ENCODE peak calls at places on chromosomes 12 and 14, in ten cellular contexts. U is neural progenitor cell, P is right lobe of liver, T is endodermal cell, D is uterus, M is astrocyte, N is BE2C, R is fibroblast of the aortic adventitia, W is brain microvascular endothelial cell, H is heart right ventricle. I is an unnamed sample.

GRCh38 chr14:28785096-28785952 is 18.7 kb downstream of the FOXG1 start:
- DNase-seq in U (peak; percentile 56), P (no peak), T (peak; percentile 81), D (no peak), M (no peak), N (no peak), R (no peak), W (no peak), H (no peak), I (no peak)

GRCh38 chr12:4881665-4882064 is 28.0 kb upstream of the KCNA1 start:
- DNase-seq in U (no peak), P (no peak), T (no peak), D (no peak), M (no peak), N (no peak), R (no peak), W (no peak), H (peak; percentile 36), I (no peak)

GRCh38 chr14:100530270-100531072 is 56.7 kb downstream of the BEGAIN start:
- DNase-seq in U (no peak), P (peak; percentile 51), T (no peak), D (no peak), M (no peak), N (no peak), R (no peak), W (no peak), H (peak; percentile 2), I (no peak)

GRCh38 chr12:111764120-111764821 is 2.5 kb upstream of the ALDH2 start:
- DNase-seq in U (no peak), P (no peak), T (no peak), D (no peak), M (no peak), N (no peak), R (no peak), W (no peak), H (no peak), I (peak; percentile 81)

GRCh38 chr14:104281768-104282301 is 143.4 kb downstream of the KIF26A start:
- DNase-seq in U (no peak), P (peak; percentile 87), T (no peak), D (peak; percentile 6), M (no peak), N (peak; percentile 4), R (no peak), W (no peak), H (no peak), I (no peak)

GRCh38 chr14:21023817-21024667 is 819 bp downstream of the NDRG2 start:
- DNase-seq in U (no peak), P (peak; percentile 70), T (peak; percentile 60), D (no peak), M (no peak), N (no peak), R (no peak), W (no peak), H (no peak), I (no peak)

GRCh38 chr12:16844875-16845274 is 238.9 kb upstream of the LMO3 start:
- DNase-seq in U (peak; percentile 28), P (no peak), T (peak; percentile 75), D (no peak), M (no peak), N (no peak), R (no peak), W (no peak), H (no peak), I (peak; percentile 4)

GRCh38 chr12:22765731-22766130 is 140.8 kb downstream of the ETNK1 start:
- DNase-seq in U (peak; percentile 65), P (no peak), T (no peak), D (no peak), M (no peak), N (no peak), R (no peak), W (no peak), H (no peak), I (no peak)

GRCh38 chr14:101029668-101030290 is 126.3 kb upstream of the RTL1 start:
- DNase-seq in U (no peak), P (peak; percentile 37), T (no peak), D (no peak), M (no peak), N (no peak), R (no peak), W (no peak), H (no peak), I (no peak)

GRCh38 chr14:69693145-69693544 is 73.8 kb upstream of the SRSF5 start:
- DNase-seq in U (peak; percentile 34), P (no peak), T (peak; percentile 75), D (no peak), M (no peak), N (no peak), R (no peak), W (no peak), H (no peak), I (peak; percentile 83)

GRCh38 chr12:104615048-104615561 is 158.4 kb downstream of the CHST11 start:
- DNase-seq in U (no peak), P (no peak), T (no peak), D (peak; percentile 73), M (no peak), N (no peak), R (peak; percentile 95), W (no peak), H (peak; percentile 16), I (no peak)

GRCh38 chr12:121013715-121014114 is 2.6 kb downstream of the C12orf43 start:
- DNase-seq in U (no peak), P (no peak), T (no peak), D (no peak), M (no peak), N (no peak), R (no peak), W (no peak), H (no peak), I (no peak)
- TF ChIP-seq CTCF in U (no peak), P (no peak), T (peak; percentile 13), D (no peak), M (no peak), N (peak; percentile 3), R (no peak), W (no peak), H (no peak), I (peak; percentile 6)

GRCh38 chr12:120290541-120291312 is 976 bp downstream of the RNU4-2 start:
- DNase-seq in U (peak; percentile 30), P (no peak), T (peak; percentile 86), D (no peak), M (peak; percentile 8), N (no peak), R (no peak), W (no peak), H (no peak), I (no peak)
- H3K4me3 ChIP-seq in U (peak overlapping the region; percentile 49), P (peak overlapping the region; percentile 42), T (peak overlapping the region; percentile 49), D (peak overlapping the region; percentile 19), M (no peak overlapping the region), N (peak overlapping the region; percentile 55), R (peak overlapping the region; percentile 41), W (peak overlapping the region; percentile 29), H (peak overlapping the region; percentile 67), I (peak overlapping the region; percentile 1)

GRCh38 chr12:67626156-67626555 is 22.4 kb upstream of the DYRK2 start:
- DNase-seq in U (no peak), P (no peak), T (no peak), D (no peak), M (no peak), N (no peak), R (no peak), W (no peak), H (no peak), I (no peak)

GRCh38 chr12:67625004-67625403 is 23.5 kb upstream of the DYRK2 start:
- DNase-seq in U (peak; percentile 20), P (no peak), T (no peak), D (no peak), M (no peak), N (no peak), R (no peak), W (no peak), H (no peak), I (no peak)

GRCh38 chr12:67621926-67622325 is 26.6 kb upstream of the DYRK2 start:
- DNase-seq in U (no peak), P (no peak), T (no peak), D (no peak), M (no peak), N (no peak), R (no peak), W (no peak), H (no peak), I (no peak)

GRCh38 chr12:67623259-67623658 is 25.3 kb upstream of the DYRK2 start:
- DNase-seq in U (no peak), P (no peak), T (no peak), D (no peak), M (no peak), N (no peak), R (no peak), W (no peak), H (no peak), I (no peak)

GRCh38 chr12:67624355-67624754 is 24.2 kb upstream of the DYRK2 start:
- DNase-seq in U (no peak), P (no peak), T (no peak), D (no peak), M (no peak), N (no peak), R (no peak), W (no peak), H (no peak), I (no peak)
- TF ChIP-seq CTCF in U (no peak), P (no peak), T (peak; percentile 61), D (no peak), M (no peak), N (no peak), R (no peak), W (no peak), H (no peak), I (no peak)

DNA sequence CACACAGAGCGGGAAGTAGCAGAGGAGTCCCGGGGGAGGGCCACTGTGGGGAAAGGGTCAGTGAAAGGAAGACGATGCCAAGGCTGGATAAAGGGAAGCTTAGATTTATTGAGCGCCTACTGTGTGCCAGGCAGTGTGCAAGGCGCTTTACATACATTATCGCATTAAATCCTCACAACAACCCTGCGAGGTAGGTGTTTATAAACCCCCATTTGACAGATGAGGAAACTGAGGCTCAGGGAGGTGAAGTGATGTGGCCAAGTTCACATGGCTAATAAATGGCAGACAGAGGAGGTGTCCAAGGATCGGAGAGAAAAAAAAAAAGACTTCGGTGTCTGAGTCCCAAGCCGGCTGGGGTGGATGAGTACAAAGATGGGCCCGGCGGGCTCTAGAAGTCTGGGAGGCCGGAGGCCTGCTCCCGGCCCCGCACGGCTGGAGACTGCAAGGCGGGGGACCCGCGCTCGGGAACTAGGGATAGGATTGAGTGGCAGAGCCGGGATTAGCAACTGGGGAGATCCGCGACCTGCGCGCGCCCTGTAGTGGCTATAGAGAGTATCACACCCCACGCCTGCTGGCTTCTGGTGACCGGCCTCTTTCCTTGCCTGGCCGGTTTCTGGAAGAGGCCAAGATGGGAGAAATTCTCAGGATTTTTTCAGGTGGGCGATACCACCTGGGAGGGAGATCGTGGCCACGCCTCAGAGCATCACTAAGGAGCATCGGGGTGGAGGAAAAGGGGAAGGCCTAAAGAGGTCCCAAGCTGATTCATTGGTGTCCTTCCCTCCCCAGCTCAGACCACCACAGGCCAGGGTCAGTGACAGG is 3.9 kb downstream of the DDN start:
- DNase-seq in U (peak; percentile 94), P (peak; percentile 84), T (peak; percentile 99), D (peak; percentile 75), M (peak; percentile 48), N (peak; percentile 92), R (peak; percentile 76), W (peak; percentile 78), H (peak; percentile 80), I (peak; percentile 59)
- H3K4me3 ChIP-seq in U (no peak overlapping the region), P (no peak overlapping the region), T (no peak overlapping the region), D (no peak overlapping the region), M (no peak overlapping the region), N (no peak overlapping the region), R (peak overlapping the region; percentile 31), W (peak overlapping the region; percentile 5), H (peak overlapping the region; percentile 32), I (no peak overlapping the region)